ENCODE peak calls at places on chromosomes 4 and X, in nine cellular contexts. One of them, this sample, is unnamed.

GRCh38 chr4:151417164-151417571 is 8.2 kb downstream of the FHIP1A start:
- DNase-seq in NCI-H345: no peak
- DNase-seq in left ventricle myocardium superior: no peak
- DNase-seq in cerebellar nuclear complex: no peak
- DNase-seq in stimulated activated CD4-positive, alpha-beta T cell treated with anti-CD3 and anti-CD28 coated beads, Interleukin-2, amount 100 ng/mL, for 24 hours: no peak
- DNase-seq in GM23248: no peak
- DNase-seq in Kasumi-1: no peak
- DNase-seq in GM13977: no peak
- DNase-seq in activated T-cell treated with anti-CD3 and anti-CD28 coated beads, Interleukin-2, amount 50 U/mL, for 1 hour: no peak
- DNase-seq in this sample: no peak

GRCh38 chrX:112832481-112833095 is 8.0 kb downstream of the AMOT start:
- DNase-seq in NCI-H345: peak; percentile 60
- DNase-seq in left ventricle myocardium superior: no peak
- DNase-seq in cerebellar nuclear complex: no peak
- DNase-seq in stimulated activated CD4-positive, alpha-beta T cell treated with anti-CD3 and anti-CD28 coated beads, Interleukin-2, amount 100 ng/mL, for 24 hours: no peak
- DNase-seq in GM23248: peak; percentile 44
- DNase-seq in Kasumi-1: no peak
- DNase-seq in GM13977: no peak
- DNase-seq in activated T-cell treated with anti-CD3 and anti-CD28 coated beads, Interleukin-2, amount 50 U/mL, for 1 hour: no peak
- DNase-seq in this sample: no peak

GRCh38 chr4:109910261-109910660 is 2.4 kb upstream of the EGF start:
- DNase-seq in NCI-H345: no peak
- DNase-seq in left ventricle myocardium superior: no peak
- DNase-seq in cerebellar nuclear complex: no peak
- DNase-seq in stimulated activated CD4-positive, alpha-beta T cell treated with anti-CD3 and anti-CD28 coated beads, Interleukin-2, amount 100 ng/mL, for 24 hours: no peak
- DNase-seq in GM23248: no peak
- DNase-seq in Kasumi-1: no peak
- DNase-seq in GM13977: no peak
- DNase-seq in activated T-cell treated with anti-CD3 and anti-CD28 coated beads, Interleukin-2, amount 50 U/mL, for 1 hour: no peak
- DNase-seq in this sample: no peak

GRCh38 chr4:183747931-183748664 is 89.0 kb downstream of the TRAPPC11 start:
- DNase-seq in NCI-H345: no peak
- DNase-seq in left ventricle myocardium superior: no peak
- DNase-seq in cerebellar nuclear complex: no peak
- DNase-seq in stimulated activated CD4-positive, alpha-beta T cell treated with anti-CD3 and anti-CD28 coated beads, Interleukin-2, amount 100 ng/mL, for 24 hours: no peak
- DNase-seq in GM23248: no peak
- DNase-seq in Kasumi-1: no peak
- DNase-seq in GM13977: no peak
- DNase-seq in activated T-cell treated with anti-CD3 and anti-CD28 coated beads, Interleukin-2, amount 50 U/mL, for 1 hour: no peak
- DNase-seq in this sample: no peak

GRCh38 chrX:7709845-7710244 is 133.1 kb upstream of the VCX start:
- DNase-seq in NCI-H345: no peak
- DNase-seq in left ventricle myocardium superior: no peak
- DNase-seq in cerebellar nuclear complex: no peak
- DNase-seq in stimulated activated CD4-positive, alpha-beta T cell treated with anti-CD3 and anti-CD28 coated beads, Interleukin-2, amount 100 ng/mL, for 24 hours: no peak
- DNase-seq in GM23248: no peak
- DNase-seq in Kasumi-1: no peak
- DNase-seq in GM13977: no peak
- DNase-seq in activated T-cell treated with anti-CD3 and anti-CD28 coated beads, Interleukin-2, amount 50 U/mL, for 1 hour: no peak
- DNase-seq in this sample: no peak

GRCh38 chr4:156593464-156593863 is 378.1 kb downstream of the PDGFC start:
- DNase-seq in NCI-H345: no peak
- DNase-seq in left ventricle myocardium superior: no peak
- DNase-seq in cerebellar nuclear complex: no peak
- DNase-seq in stimulated activated CD4-positive, alpha-beta T cell treated with anti-CD3 and anti-CD28 coated beads, Interleukin-2, amount 100 ng/mL, for 24 hours: no peak
- DNase-seq in GM23248: peak; percentile 26
- DNase-seq in Kasumi-1: no peak
- DNase-seq in GM13977: no peak
- DNase-seq in activated T-cell treated with anti-CD3 and anti-CD28 coated beads, Interleukin-2, amount 50 U/mL, for 1 hour: no peak
- DNase-seq in this sample: no peak

GRCh38 chr4:84451546-84451945 is 47.5 kb downstream of the NKX6-1 start:
- DNase-seq in NCI-H345: no peak
- DNase-seq in left ventricle myocardium superior: no peak
- DNase-seq in cerebellar nuclear complex: no peak
- DNase-seq in stimulated activated CD4-positive, alpha-beta T cell treated with anti-CD3 and anti-CD28 coated beads, Interleukin-2, amount 100 ng/mL, for 24 hours: no peak
- DNase-seq in GM23248: peak; percentile 20
- DNase-seq in Kasumi-1: peak; percentile 32
- DNase-seq in GM13977: no peak
- DNase-seq in activated T-cell treated with anti-CD3 and anti-CD28 coated beads, Interleukin-2, amount 50 U/mL, for 1 hour: no peak
- DNase-seq in this sample: no peak

GRCh38 chrX:136176399-136176825 is 29.1 kb downstream of the FHL1 start:
- DNase-seq in NCI-H345: no peak
- DNase-seq in left ventricle myocardium superior: no peak
- DNase-seq in cerebellar nuclear complex: no peak
- DNase-seq in stimulated activated CD4-positive, alpha-beta T cell treated with anti-CD3 and anti-CD28 coated beads, Interleukin-2, amount 100 ng/mL, for 24 hours: no peak
- DNase-seq in GM23248: peak; percentile 82
- DNase-seq in Kasumi-1: no peak
- DNase-seq in GM13977: no peak
- DNase-seq in activated T-cell treated with anti-CD3 and anti-CD28 coated beads, Interleukin-2, amount 50 U/mL, for 1 hour: no peak
- DNase-seq in this sample: no peak

GRCh38 chr4:55363618-55364420 is 17.8 kb downstream of the SRD5A3 start:
- DNase-seq in NCI-H345: no peak
- DNase-seq in left ventricle myocardium superior: no peak
- DNase-seq in cerebellar nuclear complex: no peak
- DNase-seq in stimulated activated CD4-positive, alpha-beta T cell treated with anti-CD3 and anti-CD28 coated beads, Interleukin-2, amount 100 ng/mL, for 24 hours: no peak
- DNase-seq in GM23248: no peak
- DNase-seq in Kasumi-1: no peak
- DNase-seq in GM13977: no peak
- DNase-seq in activated T-cell treated with anti-CD3 and anti-CD28 coated beads, Interleukin-2, amount 50 U/mL, for 1 hour: no peak
- DNase-seq in this sample: no peak

GRCh38 chrX:79524642-79525041 is 157.5 kb upstream of the ITM2A start:
- DNase-seq in NCI-H345: no peak
- DNase-seq in left ventricle myocardium superior: no peak
- DNase-seq in cerebellar nuclear complex: no peak
- DNase-seq in stimulated activated CD4-positive, alpha-beta T cell treated with anti-CD3 and anti-CD28 coated beads, Interleukin-2, amount 100 ng/mL, for 24 hours: no peak
- DNase-seq in GM23248: peak; percentile 2
- DNase-seq in Kasumi-1: no peak
- DNase-seq in GM13977: peak; percentile 13
- DNase-seq in activated T-cell treated with anti-CD3 and anti-CD28 coated beads, Interleukin-2, amount 50 U/mL, for 1 hour: no peak
- DNase-seq in this sample: no peak

GRCh38 chrX:154020500-154021115 is 906 bp upstream of the IRAK1 start:
- DNase-seq in NCI-H345: no peak
- DNase-seq in left ventricle myocardium superior: no peak
- DNase-seq in cerebellar nuclear complex: no peak
- DNase-seq in stimulated activated CD4-positive, alpha-beta T cell treated with anti-CD3 and anti-CD28 coated beads, Interleukin-2, amount 100 ng/mL, for 24 hours: no peak
- DNase-seq in GM23248: peak; percentile 48
- DNase-seq in Kasumi-1: no peak
- DNase-seq in GM13977: no peak
- DNase-seq in activated T-cell treated with anti-CD3 and anti-CD28 coated beads, Interleukin-2, amount 50 U/mL, for 1 hour: no peak
- DNase-seq in this sample: no peak

GRCh38 chr4:110270492-110271197 is 72.2 kb upstream of the ELOVL6 start:
- DNase-seq in NCI-H345: no peak
- DNase-seq in left ventricle myocardium superior: no peak
- DNase-seq in cerebellar nuclear complex: no peak
- DNase-seq in stimulated activated CD4-positive, alpha-beta T cell treated with anti-CD3 and anti-CD28 coated beads, Interleukin-2, amount 100 ng/mL, for 24 hours: no peak
- DNase-seq in GM23248: peak; percentile 91
- DNase-seq in Kasumi-1: no peak
- DNase-seq in GM13977: no peak
- DNase-seq in activated T-cell treated with anti-CD3 and anti-CD28 coated beads, Interleukin-2, amount 50 U/mL, for 1 hour: no peak
- DNase-seq in this sample: no peak

GRCh38 chr4:156784970-156785369 is 186.6 kb downstream of the PDGFC start:
- DNase-seq in NCI-H345: no peak
- DNase-seq in left ventricle myocardium superior: no peak
- DNase-seq in cerebellar nuclear complex: no peak
- DNase-seq in stimulated activated CD4-positive, alpha-beta T cell treated with anti-CD3 and anti-CD28 coated beads, Interleukin-2, amount 100 ng/mL, for 24 hours: no peak
- DNase-seq in GM23248: no peak
- DNase-seq in Kasumi-1: no peak
- DNase-seq in GM13977: no peak
- DNase-seq in activated T-cell treated with anti-CD3 and anti-CD28 coated beads, Interleukin-2, amount 50 U/mL, for 1 hour: no peak
- DNase-seq in this sample: no peak

GRCh38 chr4:105305019-105305836 is 158.6 kb downstream of the TET2 start:
- DNase-seq in NCI-H345: no peak
- DNase-seq in left ventricle myocardium superior: no peak
- DNase-seq in cerebellar nuclear complex: no peak
- DNase-seq in stimulated activated CD4-positive, alpha-beta T cell treated with anti-CD3 and anti-CD28 coated beads, Interleukin-2, amount 100 ng/mL, for 24 hours: no peak
- DNase-seq in GM23248: no peak
- DNase-seq in Kasumi-1: no peak
- DNase-seq in GM13977: peak; percentile 18
- DNase-seq in activated T-cell treated with anti-CD3 and anti-CD28 coated beads, Interleukin-2, amount 50 U/mL, for 1 hour: no peak
- DNase-seq in this sample: no peak

GRCh38 chrX:5915783-5916182 is 312.9 kb downstream of the NLGN4X start:
- DNase-seq in NCI-H345: no peak
- DNase-seq in left ventricle myocardium superior: no peak
- DNase-seq in cerebellar nuclear complex: no peak
- DNase-seq in stimulated activated CD4-positive, alpha-beta T cell treated with anti-CD3 and anti-CD28 coated beads, Interleukin-2, amount 100 ng/mL, for 24 hours: no peak
- DNase-seq in GM23248: no peak
- DNase-seq in Kasumi-1: no peak
- DNase-seq in GM13977: no peak
- DNase-seq in activated T-cell treated with anti-CD3 and anti-CD28 coated beads, Interleukin-2, amount 50 U/mL, for 1 hour: no peak
- DNase-seq in this sample: no peak

GRCh38 chrX:104419211-104419610 is 146.8 kb upstream of the IL1RAPL2 start:
- DNase-seq in NCI-H345: no peak
- DNase-seq in left ventricle myocardium superior: no peak
- DNase-seq in cerebellar nuclear complex: no peak
- DNase-seq in stimulated activated CD4-positive, alpha-beta T cell treated with anti-CD3 and anti-CD28 coated beads, Interleukin-2, amount 100 ng/mL, for 24 hours: no peak
- DNase-seq in GM23248: peak; percentile 3
- DNase-seq in Kasumi-1: no peak
- DNase-seq in GM13977: no peak
- DNase-seq in activated T-cell treated with anti-CD3 and anti-CD28 coated beads, Interleukin-2, amount 50 U/mL, for 1 hour: no peak
- DNase-seq in this sample: no peak

GRCh38 chrX:140299411-140299810 is 205.5 kb downstream of the SOX3 start:
- DNase-seq in NCI-H345: no peak
- DNase-seq in left ventricle myocardium superior: no peak
- DNase-seq in cerebellar nuclear complex: no peak
- DNase-seq in stimulated activated CD4-positive, alpha-beta T cell treated with anti-CD3 and anti-CD28 coated beads, Interleukin-2, amount 100 ng/mL, for 24 hours: no peak
- DNase-seq in GM23248: no peak
- DNase-seq in Kasumi-1: no peak
- DNase-seq in GM13977: no peak
- DNase-seq in activated T-cell treated with anti-CD3 and anti-CD28 coated beads, Interleukin-2, amount 50 U/mL, for 1 hour: no peak
- DNase-seq in this sample: no peak

GRCh38 chr4:2791518-2792395 is 1.1 kb upstream of the SH3BP2 start:
- DNase-seq in NCI-H345: no peak
- DNase-seq in left ventricle myocardium superior: peak; percentile 37
- DNase-seq in cerebellar nuclear complex: no peak
- DNase-seq in stimulated activated CD4-positive, alpha-beta T cell treated with anti-CD3 and anti-CD28 coated beads, Interleukin-2, amount 100 ng/mL, for 24 hours: no peak
- DNase-seq in GM23248: no peak
- DNase-seq in Kasumi-1: no peak
- DNase-seq in GM13977: no peak
- DNase-seq in activated T-cell treated with anti-CD3 and anti-CD28 coated beads, Interleukin-2, amount 50 U/mL, for 1 hour: no peak
- DNase-seq in this sample: peak; percentile 33

GRCh38 chr4:175871774-175872405 is 59.8 kb upstream of the GPM6A start:
- DNase-seq in NCI-H345: no peak
- DNase-seq in left ventricle myocardium superior: no peak
- DNase-seq in cerebellar nuclear complex: no peak
- DNase-seq in stimulated activated CD4-positive, alpha-beta T cell treated with anti-CD3 and anti-CD28 coated beads, Interleukin-2, amount 100 ng/mL, for 24 hours: no peak
- DNase-seq in GM23248: no peak
- DNase-seq in Kasumi-1: no peak
- DNase-seq in GM13977: no peak
- DNase-seq in activated T-cell treated with anti-CD3 and anti-CD28 coated beads, Interleukin-2, amount 50 U/mL, for 1 hour: no peak
- DNase-seq in this sample: no peak

GRCh38 chr4:101200561-101200960 is 146.8 kb downstream of the PPP3CA start:
- DNase-seq in NCI-H345: no peak
- DNase-seq in left ventricle myocardium superior: no peak
- DNase-seq in cerebellar nuclear complex: no peak
- DNase-seq in stimulated activated CD4-positive, alpha-beta T cell treated with anti-CD3 and anti-CD28 coated beads, Interleukin-2, amount 100 ng/mL, for 24 hours: no peak
- DNase-seq in GM23248: peak; percentile 94
- DNase-seq in Kasumi-1: peak; percentile 69
- DNase-seq in GM13977: no peak
- DNase-seq in activated T-cell treated with anti-CD3 and anti-CD28 coated beads, Interleukin-2, amount 50 U/mL, for 1 hour: no peak
- DNase-seq in this sample: no peak

GRCh38 chr4:99803702-99804101 is 12.9 kb upstream of the DAPP1 start:
- DNase-seq in NCI-H345: peak; percentile 28
- DNase-seq in left ventricle myocardium superior: no peak
- DNase-seq in cerebellar nuclear complex: no peak
- DNase-seq in stimulated activated CD4-positive, alpha-beta T cell treated with anti-CD3 and anti-CD28 coated beads, Interleukin-2, amount 100 ng/mL, for 24 hours: no peak
- DNase-seq in GM23248: no peak
- DNase-seq in Kasumi-1: no peak
- DNase-seq in GM13977: no peak
- DNase-seq in activated T-cell treated with anti-CD3 and anti-CD28 coated beads, Interleukin-2, amount 50 U/mL, for 1 hour: no peak
- DNase-seq in this sample: no peak

GRCh38 chrX:7204619-7205018 is 56.7 kb upstream of the PUDP start:
- DNase-seq in NCI-H345: no peak
- DNase-seq in left ventricle myocardium superior: no peak
- DNase-seq in cerebellar nuclear complex: no peak
- DNase-seq in stimulated activated CD4-positive, alpha-beta T cell treated with anti-CD3 and anti-CD28 coated beads, Interleukin-2, amount 100 ng/mL, for 24 hours: no peak
- DNase-seq in GM23248: no peak
- DNase-seq in Kasumi-1: no peak
- DNase-seq in GM13977: no peak
- DNase-seq in activated T-cell treated with anti-CD3 and anti-CD28 coated beads, Interleukin-2, amount 50 U/mL, for 1 hour: no peak
- DNase-seq in this sample: no peak

GRCh38 chr4:145183023-145183422 is 2.6 kb upstream of the OTUD4 start:
- DNase-seq in NCI-H345: no peak
- DNase-seq in left ventricle myocardium superior: no peak
- DNase-seq in cerebellar nuclear complex: no peak
- DNase-seq in stimulated activated CD4-positive, alpha-beta T cell treated with anti-CD3 and anti-CD28 coated beads, Interleukin-2, amount 100 ng/mL, for 24 hours: no peak
- DNase-seq in GM23248: peak; percentile 32
- DNase-seq in Kasumi-1: no peak
- DNase-seq in GM13977: no peak
- DNase-seq in activated T-cell treated with anti-CD3 and anti-CD28 coated beads, Interleukin-2, amount 50 U/mL, for 1 hour: no peak
- DNase-seq in this sample: no peak

GRCh38 chr4:82509029-82509428 is 52.8 kb downstream of the TMEM150C start:
- DNase-seq in NCI-H345: peak; percentile 21
- DNase-seq in left ventricle myocardium superior: no peak
- DNase-seq in cerebellar nuclear complex: no peak
- DNase-seq in stimulated activated CD4-positive, alpha-beta T cell treated with anti-CD3 and anti-CD28 coated beads, Interleukin-2, amount 100 ng/mL, for 24 hours: no peak
- DNase-seq in GM23248: no peak
- DNase-seq in Kasumi-1: no peak
- DNase-seq in GM13977: no peak
- DNase-seq in activated T-cell treated with anti-CD3 and anti-CD28 coated beads, Interleukin-2, amount 50 U/mL, for 1 hour: no peak
- DNase-seq in this sample: no peak

GRCh38 chrX:40845331-40845911 is 110.1 kb upstream of the MED14 start:
- DNase-seq in NCI-H345: no peak
- DNase-seq in left ventricle myocardium superior: no peak
- DNase-seq in cerebellar nuclear complex: no peak
- DNase-seq in stimulated activated CD4-positive, alpha-beta T cell treated with anti-CD3 and anti-CD28 coated beads, Interleukin-2, amount 100 ng/mL, for 24 hours: no peak
- DNase-seq in GM23248: peak; percentile 94
- DNase-seq in Kasumi-1: no peak
- DNase-seq in GM13977: no peak
- DNase-seq in activated T-cell treated with anti-CD3 and anti-CD28 coated beads, Interleukin-2, amount 50 U/mL, for 1 hour: no peak
- DNase-seq in this sample: no peak

GRCh38 chr4:111963158-111963557 is 182.1 kb upstream of the FAM241A start:
- DNase-seq in NCI-H345: no peak
- DNase-seq in left ventricle myocardium superior: no peak
- DNase-seq in cerebellar nuclear complex: no peak
- DNase-seq in stimulated activated CD4-positive, alpha-beta T cell treated with anti-CD3 and anti-CD28 coated beads, Interleukin-2, amount 100 ng/mL, for 24 hours: no peak
- DNase-seq in GM23248: no peak
- DNase-seq in Kasumi-1: no peak
- DNase-seq in GM13977: no peak
- DNase-seq in activated T-cell treated with anti-CD3 and anti-CD28 coated beads, Interleukin-2, amount 50 U/mL, for 1 hour: no peak
- DNase-seq in this sample: no peak

GRCh38 chr4:107044170-107044569 is 8.1 kb upstream of the DKK2 start:
- DNase-seq in NCI-H345: no peak
- DNase-seq in left ventricle myocardium superior: no peak
- DNase-seq in cerebellar nuclear complex: no peak
- DNase-seq in stimulated activated CD4-positive, alpha-beta T cell treated with anti-CD3 and anti-CD28 coated beads, Interleukin-2, amount 100 ng/mL, for 24 hours: no peak
- DNase-seq in GM23248: peak; percentile 35
- DNase-seq in Kasumi-1: no peak
- DNase-seq in GM13977: no peak
- DNase-seq in activated T-cell treated with anti-CD3 and anti-CD28 coated beads, Interleukin-2, amount 50 U/mL, for 1 hour: no peak
- DNase-seq in this sample: no peak

GRCh38 chr4:13546374-13546854 is 2.1 kb upstream of the NKX3-2 start:
- DNase-seq in NCI-H345: peak; percentile 16
- DNase-seq in left ventricle myocardium superior: no peak
- DNase-seq in cerebellar nuclear complex: no peak
- DNase-seq in stimulated activated CD4-positive, alpha-beta T cell treated with anti-CD3 and anti-CD28 coated beads, Interleukin-2, amount 100 ng/mL, for 24 hours: no peak
- DNase-seq in GM23248: no peak
- DNase-seq in Kasumi-1: no peak
- DNase-seq in GM13977: peak; percentile 20
- DNase-seq in activated T-cell treated with anti-CD3 and anti-CD28 coated beads, Interleukin-2, amount 50 U/mL, for 1 hour: no peak
- DNase-seq in this sample: no peak

GRCh38 chrX:41332005-41332404 is 2.0 kb upstream of the DDX3X start:
- DNase-seq in NCI-H345: no peak
- DNase-seq in left ventricle myocardium superior: no peak
- DNase-seq in cerebellar nuclear complex: no peak
- DNase-seq in stimulated activated CD4-positive, alpha-beta T cell treated with anti-CD3 and anti-CD28 coated beads, Interleukin-2, amount 100 ng/mL, for 24 hours: no peak
- DNase-seq in GM23248: no peak
- DNase-seq in Kasumi-1: no peak
- DNase-seq in GM13977: no peak
- DNase-seq in activated T-cell treated with anti-CD3 and anti-CD28 coated beads, Interleukin-2, amount 50 U/mL, for 1 hour: no peak
- DNase-seq in this sample: no peak

GRCh38 chr4:119873132-119873531 is 193.5 kb downstream of the MAD2L1 start:
- DNase-seq in NCI-H345: no peak
- DNase-seq in left ventricle myocardium superior: no peak
- DNase-seq in cerebellar nuclear complex: no peak
- DNase-seq in stimulated activated CD4-positive, alpha-beta T cell treated with anti-CD3 and anti-CD28 coated beads, Interleukin-2, amount 100 ng/mL, for 24 hours: no peak
- DNase-seq in GM23248: no peak
- DNase-seq in Kasumi-1: no peak
- DNase-seq in GM13977: no peak
- DNase-seq in activated T-cell treated with anti-CD3 and anti-CD28 coated beads, Interleukin-2, amount 50 U/mL, for 1 hour: no peak
- DNase-seq in this sample: no peak

GRCh38 chrX:136812286-136812685 is 31.6 kb upstream of the ARHGEF6 start:
- DNase-seq in NCI-H345: no peak
- DNase-seq in left ventricle myocardium superior: no peak
- DNase-seq in cerebellar nuclear complex: no peak
- DNase-seq in stimulated activated CD4-positive, alpha-beta T cell treated with anti-CD3 and anti-CD28 coated beads, Interleukin-2, amount 100 ng/mL, for 24 hours: no peak
- DNase-seq in GM23248: peak; percentile 45
- DNase-seq in Kasumi-1: no peak
- DNase-seq in GM13977: no peak
- DNase-seq in activated T-cell treated with anti-CD3 and anti-CD28 coated beads, Interleukin-2, amount 50 U/mL, for 1 hour: no peak
- DNase-seq in this sample: no peak

This sample was measured in activated naive CD8-positive, alpha-beta T cell treated with anti-CD3 and anti-CD28 coated beads, Interleukin-2, amount 10 ng/mL, durations not matched to agents 7 days and 5 days.